ENCODE peak calls at places on chromosome 7, in five cellular contexts. One of them, this sample, is unnamed.

GRCh38 chr7:154987571-154987970 is 15.4 kb downstream of the PAXIP1 start:
- DNase-seq in mammary epithelial cell: no peak
- DNase-seq in DND-41: no peak
- DNase-seq in astrocyte of the spinal cord: no peak
- DNase-seq in lower leg skin: no peak
- DNase-seq in this sample: no peak

GRCh38 chr7:149007146-149007545 is 21.2 kb downstream of the PDIA4 start:
- DNase-seq in astrocyte of the spinal cord: no peak
- DNase-seq in lower leg skin: no peak
- DNase-seq in mammary epithelial cell: no peak
- DNase-seq in DND-41: no peak
- DNase-seq in this sample: no peak

GRCh38 chr7:2934984-2935740 is 91.1 kb upstream of the GNA12 start:
- DNase-seq in DND-41: no peak
- DNase-seq in astrocyte of the spinal cord: no peak
- DNase-seq in mammary epithelial cell: no peak
- DNase-seq in lower leg skin: peak; percentile 62
- DNase-seq in this sample: no peak

GRCh38 chr7:155796381-155797261 is 15.6 kb downstream of the SHH start:
- DNase-seq in DND-41: peak; percentile 59
- DNase-seq in mammary epithelial cell: no peak
- DNase-seq in lower leg skin: no peak
- DNase-seq in astrocyte of the spinal cord: no peak
- DNase-seq in this sample: no peak

GRCh38 chr7:111605246-111605645 is 43.0 kb upstream of the IMMP2L start:
- DNase-seq in mammary epithelial cell: no peak
- DNase-seq in lower leg skin: no peak
- DNase-seq in DND-41: no peak
- DNase-seq in astrocyte of the spinal cord: no peak
- DNase-seq in this sample: no peak

GRCh38 chr7:22849662-22850061 is 27.0 kb upstream of the TOMM7 start:
- DNase-seq in lower leg skin: no peak
- DNase-seq in mammary epithelial cell: no peak
- DNase-seq in astrocyte of the spinal cord: no peak
- DNase-seq in DND-41: no peak
- DNase-seq in this sample: no peak

GRCh38 chr7:100613447-100614185 is 1.3 kb downstream of the MOSPD3 start:
- DNase-seq in mammary epithelial cell: no peak
- DNase-seq in DND-41: no peak
- DNase-seq in astrocyte of the spinal cord: no peak
- DNase-seq in lower leg skin: no peak
- DNase-seq in this sample: peak; percentile 12

GRCh38 chr7:16416289-16417282 is 4.8 kb downstream of the CRPPA start:
- DNase-seq in lower leg skin: no peak
- DNase-seq in astrocyte of the spinal cord: peak; percentile 63
- DNase-seq in mammary epithelial cell: peak; percentile 80
- DNase-seq in DND-41: no peak
- DNase-seq in this sample: no peak

GRCh38 chr7:4613855-4614548 is 68.1 kb upstream of the FOXK1 start:
- DNase-seq in astrocyte of the spinal cord: peak; percentile 65
- DNase-seq in DND-41: no peak
- DNase-seq in lower leg skin: no peak
- DNase-seq in mammary epithelial cell: peak; percentile 50
- DNase-seq in this sample: no peak

GRCh38 chr7:92953657-92954056 is 117.3 kb upstream of the CDK6 start:
- DNase-seq in lower leg skin: no peak
- DNase-seq in mammary epithelial cell: no peak
- DNase-seq in astrocyte of the spinal cord: no peak
- DNase-seq in DND-41: no peak
- DNase-seq in this sample: no peak

GRCh38 chr7:150341263-150342118 is at the start of gene RARRES2:
- DNase-seq in astrocyte of the spinal cord: no peak
- DNase-seq in mammary epithelial cell: no peak
- DNase-seq in DND-41: no peak
- DNase-seq in lower leg skin: peak; percentile 90
- DNase-seq in this sample: no peak

GRCh38 chr7:47669178-47669878 is 87.4 kb upstream of the TNS3 start:
- DNase-seq in astrocyte of the spinal cord: peak; percentile 93
- DNase-seq in mammary epithelial cell: peak; percentile 65
- DNase-seq in lower leg skin: peak; percentile 95
- DNase-seq in DND-41: no peak
- DNase-seq in this sample: peak; percentile 53

GRCh38 chr7:27101906-27102577 is 441 bp downstream of the HOXA2 start:
- DNase-seq in DND-41: no peak
- DNase-seq in mammary epithelial cell: no peak
- DNase-seq in astrocyte of the spinal cord: no peak
- DNase-seq in lower leg skin: no peak
- DNase-seq in this sample: no peak

GRCh38 chr7:99340659-99341058 is 15.0 kb downstream of the ARPC1A start:
- DNase-seq in mammary epithelial cell: no peak
- DNase-seq in astrocyte of the spinal cord: peak; percentile 3
- DNase-seq in lower leg skin: no peak
- DNase-seq in DND-41: no peak
- DNase-seq in this sample: no peak

This sample was measured in SIG-M5.